ENCODE peak calls at places on chromosomes 11 and 22, in four cellular contexts. N is uterus; V is fibroblast of lung; S is naive thymus-derived CD4-positive, alpha-beta T cell. W is an unnamed sample. For H3K4me1 and H3K9me3, the result is how much of the 10 kb centered on the place peaks cover.

GRCh38 chr11:70423523-70424505 is 25.5 kb downstream of the CTTN start:
- DNase-seq in N (no peak), V (peak), S (no peak), W (no peak)

GRCh38 chr11:44398266-44399045 is 88.5 kb upstream of the ALX4 start:
- DNase-seq in N (no peak), V (no peak), S (no peak), W (no peak)

GRCh38 chr11:27991731-27992130 is 116.2 kb downstream of the KIF18A start:
- DNase-seq in N (no peak), V (no peak), S (no peak), W (peak)

GRCh38 chr11:23997356-23997755 is 499.5 kb upstream of the LUZP2 start:
- DNase-seq in N (no peak), V (no peak), S (no peak), W (no peak)

GRCh38 chr11:96278039-96278897 is 64.7 kb downstream of the MAML2 start:
- DNase-seq in N (no peak), V (peak), S (peak), W (peak)

GRCh38 chr22:22111267-22111751 is 128.7 kb upstream of the TOP3B start:
- DNase-seq in N (no peak), V (peak), S (no peak), W (peak)

GRCh38 chr11:120229451-120230424 is 10.2 kb upstream of the POU2F3 start:
- DNase-seq in N (no peak), V (peak), S (peak), W (peak)

GRCh38 chr11:32071811-32072210 is 19.1 kb upstream of the RCN1 start:
- DNase-seq in N (no peak), V (peak), S (no peak), W (peak)

GRCh38 chr11:83784419-83784818 is 498.3 kb upstream of the CCDC90B start:
- DNase-seq in N (no peak), V (no peak), S (no peak), W (no peak)

GRCh38 chr22:39279170-39279850 is 34.5 kb upstream of the PDGFB start:
- DNase-seq in N (no peak), V (no peak), S (no peak), W (no peak)
- H3K4me3 ChIP-seq in N (no peak), V (no peak), S (no peak), W (no peak)

GRCh38 chr22:45448431-45448830 is 34.9 kb downstream of the RIBC2 start:
- DNase-seq in N (peak), V (no peak), S (no peak), W (no peak)
- H3K4me1 ChIP-seq in N (under half), V (under half), S (under half), W (under half)

DNA sequence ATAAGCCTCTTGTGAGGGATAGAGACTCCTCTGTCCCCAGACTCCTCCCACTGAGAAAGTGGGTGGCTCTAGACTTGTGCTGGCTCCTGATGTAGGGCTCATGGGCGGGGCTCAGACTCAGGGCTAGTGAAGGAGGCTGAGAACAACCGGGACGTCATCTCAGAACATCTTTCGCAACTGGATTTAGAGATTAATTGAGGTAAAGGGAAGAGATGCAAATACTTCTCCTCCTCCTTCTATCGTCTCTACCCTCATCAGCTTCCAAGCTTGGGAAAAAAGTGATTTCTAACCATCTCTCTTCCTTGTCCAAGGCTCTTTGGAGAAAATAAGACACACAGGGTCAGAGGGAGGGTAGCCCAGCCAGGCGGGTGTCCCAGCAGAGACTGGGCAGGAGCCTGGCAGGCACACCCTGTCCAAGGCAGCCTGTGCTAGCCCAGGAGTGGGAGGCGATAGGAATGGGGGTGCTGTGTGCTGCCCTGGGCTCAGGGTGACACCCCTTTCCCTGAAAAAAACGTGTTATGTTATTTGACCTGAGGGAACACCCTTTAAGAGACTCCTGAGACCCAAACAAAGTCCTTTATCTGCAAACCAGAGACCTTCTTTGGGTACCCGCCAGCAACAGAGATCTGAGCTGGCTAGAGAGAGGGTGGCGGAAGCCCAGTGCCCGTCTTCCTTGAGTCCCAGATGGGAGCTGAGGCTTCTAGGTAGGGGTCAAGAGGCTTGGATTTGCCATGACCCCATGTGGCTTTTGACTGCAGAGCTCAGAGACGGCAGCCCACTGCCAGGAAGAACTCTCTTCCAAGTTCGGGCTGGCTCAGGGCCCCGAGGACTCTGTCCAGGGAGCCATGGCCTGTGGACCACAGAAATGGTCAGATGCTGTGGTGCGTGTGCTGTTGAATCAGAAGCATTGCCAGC is 160.9 kb downstream of the ADAMTS15 start:
- DNase-seq in N (peak), V (no peak), S (no peak), W (peak)
- H3K9me3 ChIP-seq in N (under half), V (under half), S (under half), W (under half)

GRCh38 chr11:128575174-128575955 is 12.0 kb downstream of the ETS1 start:
- DNase-seq in N (no peak), V (no peak), S (no peak), W (no peak)
- H3K4me3 ChIP-seq in N (no peak), V (no peak), S (no peak), W (no peak)

DNA sequence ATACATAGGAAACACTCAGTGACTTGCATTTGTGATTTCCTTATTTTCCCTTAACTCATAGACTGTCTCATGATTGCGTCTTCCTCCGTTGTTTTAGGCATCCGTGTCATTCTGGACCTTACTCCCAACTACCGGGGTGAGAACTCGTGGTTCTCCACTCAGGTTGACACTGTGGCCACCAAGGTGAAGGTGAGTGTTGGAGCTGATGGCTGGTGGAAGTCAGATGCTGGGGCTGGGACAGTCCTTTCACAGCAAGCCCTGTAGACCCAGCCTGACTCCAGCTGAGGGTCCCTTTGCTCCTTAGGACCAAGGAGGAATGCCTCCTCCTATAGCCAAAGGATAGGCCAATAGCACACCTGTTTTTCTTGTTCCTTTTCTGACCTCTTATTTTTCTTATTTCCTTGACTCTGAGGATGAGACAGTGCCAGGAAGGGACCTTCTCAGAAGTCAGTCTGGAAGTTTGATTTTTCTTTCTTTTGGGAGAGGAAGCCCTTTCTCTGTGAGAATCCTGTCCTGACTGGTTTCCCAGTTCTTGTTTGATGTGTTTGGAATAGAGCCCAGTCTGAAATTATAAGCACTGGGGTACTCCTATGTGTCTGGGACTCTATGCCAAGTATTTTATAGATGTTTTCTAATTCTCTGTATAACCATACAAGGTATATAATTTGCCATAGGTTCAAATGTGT is 2.3 kb downstream of the SLC3A2 start:
- DNase-seq in N (no peak), V (no peak), S (no peak), W (peak)
- H3K4me1 ChIP-seq in N (under half), V (under half), S (under half), W (half or more)

GRCh38 chr22:44089717-44090570 is 65.8 kb downstream of the PARVB start:
- DNase-seq in N (no peak), V (no peak), S (no peak), W (no peak)
- H3K9me3 ChIP-seq in N (under half), V (under half), S (under half), W (under half)

DNA sequence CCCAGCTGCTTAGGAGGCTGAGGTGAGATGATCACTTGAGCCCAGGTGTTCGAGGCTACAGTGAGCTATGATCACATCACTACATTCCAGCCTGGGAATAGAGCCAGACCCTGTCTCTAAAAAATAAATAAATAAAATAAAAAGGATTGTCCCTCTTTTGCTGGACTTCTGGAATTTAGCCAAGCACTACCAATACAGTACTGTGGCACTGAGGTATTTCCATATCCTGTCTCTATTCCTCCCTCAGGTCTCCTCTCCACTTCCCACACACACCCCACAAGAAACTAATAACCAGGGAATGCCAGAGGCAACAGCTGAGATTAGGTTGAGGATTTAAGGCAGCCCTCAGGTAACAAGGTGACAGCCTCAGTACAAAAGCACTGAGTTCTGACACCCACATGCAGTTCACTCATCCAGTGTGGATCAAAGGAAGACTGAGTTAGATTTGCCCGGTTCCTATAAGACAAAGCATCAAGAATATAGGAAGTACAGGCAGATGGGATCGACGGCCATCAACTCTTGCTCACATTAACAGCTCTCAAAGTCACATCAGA is 4.5 kb upstream of the PPP2R1B start:
- DNase-seq in N (no peak), V (no peak), S (no peak), W (no peak)
- H3K4me3 ChIP-seq in N (no peak), V (no peak), S (no peak), W (no peak)

GRCh38 chr11:114158886-114159285 is 99.4 kb downstream of the ZBTB16 start:
- DNase-seq in N (no peak), V (no peak), S (no peak), W (no peak)
- H3K4me1 ChIP-seq in N (under half), V (under half), S (half or more), W (half or more)

GRCh38 chr22:48050836-48051235 is 1288.4 kb downstream of the TBC1D22A start:
- DNase-seq in N (no peak), V (no peak), S (no peak), W (no peak)
- H3K9me3 ChIP-seq in N (under half), V (under half), S (under half), W (under half)